ENCODE peak calls at places on chromosome 14, in ten cellular contexts. T, A, N, M, L, J, G, V, R and X are unnamed samples.

GRCh38 chr14:36947362-36947761 is 225.0 kb downstream of the SLC25A21 start:
- DNase-seq in T (peak), A (no peak), N (no peak), M (no peak), L (no peak), J (no peak), G (no peak), V (no peak), R (no peak), X (no peak)

GRCh38 chr14:101077511-101078074 is 174.1 kb upstream of the RTL1 start:
- DNase-seq in T (no peak), A (no peak), N (no peak), M (no peak), L (no peak), J (no peak), G (no peak), V (no peak), R (no peak), X (peak)

GRCh38 chr14:102629700-102630365 is 37.4 kb downstream of the RCOR1 start:
- DNase-seq in T (no peak), A (no peak), N (no peak), M (no peak), L (no peak), J (no peak), G (no peak), V (no peak), R (peak), X (peak)

GRCh38 chr14:65813760-65814387 is 401.3 kb downstream of the FUT8 start:
- DNase-seq in T (no peak), A (no peak), N (no peak), M (no peak), L (no peak), J (no peak), G (no peak), V (no peak), R (no peak), X (no peak)

GRCh38 chr14:75804570-75805275 is 143.7 kb downstream of the TTLL5 start:
- DNase-seq in T (no peak), A (no peak), N (no peak), M (no peak), L (no peak), J (no peak), G (no peak), V (no peak), R (no peak), X (no peak)

GRCh38 chr14:93035917-93036651 is 79.6 kb downstream of the ITPK1 start:
- DNase-seq in T (no peak), A (peak), N (no peak), M (no peak), L (no peak), J (no peak), G (no peak), V (no peak), R (no peak), X (no peak)

GRCh38 chr14:93078830-93079229 is 36.9 kb downstream of the ITPK1 start:
- DNase-seq in T (no peak), A (no peak), N (no peak), M (no peak), L (no peak), J (no peak), G (no peak), V (no peak), R (no peak), X (no peak)

GRCh38 chr14:65551019-65551643 is 138.6 kb downstream of the FUT8 start:
- DNase-seq in T (no peak), A (no peak), N (no peak), M (no peak), L (no peak), J (no peak), G (no peak), V (no peak), R (no peak), X (no peak)

GRCh38 chr14:76773188-76773885 is 12.1 kb downstream of the VASH1 start:
- DNase-seq in T (peak), A (no peak), N (no peak), M (no peak), L (no peak), J (peak), G (no peak), V (peak), R (no peak), X (peak)

GRCh38 chr14:99604766-99605298 is 825 bp upstream of the CCDC85C start:
- DNase-seq in T (no peak), A (no peak), N (no peak), M (peak), L (peak), J (no peak), G (no peak), V (no peak), R (no peak), X (no peak)

GRCh38 chr14:91837076-91837475 is 30.3 kb downstream of the TC2N start:
- DNase-seq in T (no peak), A (no peak), N (no peak), M (no peak), L (no peak), J (no peak), G (no peak), V (no peak), R (no peak), X (no peak)

GRCh38 chr14:72708708-72709475 is 185.0 kb downstream of the DPF3 start:
- DNase-seq in T (peak), A (no peak), N (no peak), M (no peak), L (no peak), J (no peak), G (no peak), V (no peak), R (no peak), X (no peak)

GRCh38 chr14:49464885-49465284 is 121.3 kb downstream of the RPS29 start:
- DNase-seq in T (no peak), A (no peak), N (no peak), M (peak), L (no peak), J (no peak), G (no peak), V (no peak), R (no peak), X (peak)

GRCh38 chr14:23483216-23483854 is 13.8 kb downstream of the NGDN start:
- DNase-seq in T (no peak), A (no peak), N (no peak), M (peak), L (no peak), J (peak), G (no peak), V (no peak), R (no peak), X (peak)

GRCh38 chr14:91649930-91650329 is 82.0 kb downstream of the CATSPERB start:
- DNase-seq in T (peak), A (no peak), N (no peak), M (peak), L (no peak), J (no peak), G (peak), V (no peak), R (no peak), X (peak)

GRCh38 chr14:100446572-100446971 is 123.4 kb downstream of the SLC25A47 start:
- DNase-seq in T (no peak), A (no peak), N (no peak), M (peak), L (no peak), J (no peak), G (no peak), V (no peak), R (no peak), X (no peak)

GRCh38 chr14:93286212-93286890 is 46.5 kb downstream of the BTBD7 start:
- DNase-seq in T (no peak), A (no peak), N (no peak), M (no peak), L (no peak), J (no peak), G (no peak), V (no peak), R (no peak), X (no peak)

GRCh38 chr14:30440986-30441385 is 118.0 kb upstream of the G2E3 start:
- DNase-seq in T (no peak), A (no peak), N (no peak), M (no peak), L (no peak), J (no peak), G (no peak), V (no peak), R (no peak), X (no peak)

GRCh38 chr14:75428230-75429104 is 645 bp downstream of the JDP2 start:
- DNase-seq in T (no peak), A (no peak), N (peak), M (peak), L (peak), J (no peak), G (no peak), V (peak), R (no peak), X (peak)

GRCh38 chr14:68395585-68395984 is 397.3 kb downstream of the ZFP36L1 start:
- DNase-seq in T (no peak), A (no peak), N (no peak), M (no peak), L (no peak), J (no peak), G (no peak), V (no peak), R (no peak), X (no peak)

GRCh38 chr14:93974833-93975232 is 1.5 kb downstream of the ASB2 start:
- DNase-seq in T (no peak), A (no peak), N (no peak), M (no peak), L (no peak), J (no peak), G (no peak), V (no peak), R (no peak), X (no peak)

GRCh38 chr14:80946187-80946586 is 4.6 kb upstream of the CEP128 start:
- DNase-seq in T (peak), A (no peak), N (no peak), M (no peak), L (no peak), J (no peak), G (no peak), V (no peak), R (no peak), X (no peak)

GRCh38 chr14:73886449-73887115 is at the start of gene ZNF410:
- DNase-seq in T (peak), A (peak), N (peak), M (peak), L (peak), J (peak), G (peak), V (peak), R (peak), X (peak)

GRCh38 chr14:104496095-104496494 is 83.5 kb upstream of the C14orf180 start:
- DNase-seq in T (no peak), A (no peak), N (no peak), M (no peak), L (no peak), J (no peak), G (no peak), V (no peak), R (no peak), X (no peak)

GRCh38 chr14:47040490-47040889 is 388.9 kb upstream of the RPL10L start:
- DNase-seq in T (peak), A (no peak), N (no peak), M (peak), L (no peak), J (peak), G (no peak), V (no peak), R (no peak), X (peak)

GRCh38 chr14:64654931-64655330 is 49.3 kb upstream of the PLEKHG3 start:
- DNase-seq in T (no peak), A (no peak), N (no peak), M (no peak), L (no peak), J (no peak), G (no peak), V (no peak), R (no peak), X (peak)

GRCh38 chr14:75258803-75259509 is 19.7 kb upstream of the FOS start:
- DNase-seq in T (peak), A (peak), N (peak), M (peak), L (peak), J (peak), G (peak), V (peak), R (peak), X (peak)

GRCh38 chr14:52922656-52923055 is 28.2 kb downstream of the FERMT2 start:
- DNase-seq in T (no peak), A (no peak), N (no peak), M (no peak), L (no peak), J (no peak), G (no peak), V (no peak), R (no peak), X (no peak)

GRCh38 chr14:34030864-34031263 is 80.0 kb upstream of the EGLN3 start:
- DNase-seq in T (no peak), A (no peak), N (no peak), M (no peak), L (no peak), J (no peak), G (no peak), V (no peak), R (no peak), X (no peak)

GRCh38 chr14:35369701-35370191 is 34.8 kb downstream of the NFKBIA start:
- DNase-seq in T (peak), A (no peak), N (no peak), M (no peak), L (no peak), J (peak), G (no peak), V (no peak), R (no peak), X (no peak)

GRCh38 chr14:90496379-90496778 is 99.5 kb downstream of the CALM1 start:
- DNase-seq in T (no peak), A (no peak), N (no peak), M (no peak), L (no peak), J (no peak), G (no peak), V (no peak), R (no peak), X (no peak)

GRCh38 chr14:31268216-31268615 is 60.6 kb upstream of the HECTD1 start:
- DNase-seq in T (no peak), A (no peak), N (no peak), M (no peak), L (no peak), J (no peak), G (no peak), V (no peak), R (no peak), X (no peak)

GRCh38 chr14:70782361-70782760 is 27.0 kb downstream of the MAP3K9 start:
- DNase-seq in T (peak), A (no peak), N (no peak), M (no peak), L (no peak), J (no peak), G (no peak), V (no peak), R (no peak), X (peak)

GRCh38 chr14:69320581-69321365 is 60.8 kb downstream of the GALNT16 start:
- DNase-seq in T (no peak), A (no peak), N (no peak), M (no peak), L (no peak), J (no peak), G (no peak), V (no peak), R (no peak), X (no peak)

GRCh38 chr14:71166434-71166833 is 259.2 kb downstream of the PCNX1 start:
- DNase-seq in T (peak), A (no peak), N (no peak), M (peak), L (no peak), J (no peak), G (no peak), V (peak), R (no peak), X (peak)

GRCh38 chr14:65798216-65798615 is 385.7 kb downstream of the FUT8 start:
- DNase-seq in T (no peak), A (no peak), N (no peak), M (no peak), L (no peak), J (no peak), G (no peak), V (no peak), R (no peak), X (no peak)

GRCh38 chr14:67814826-67815225 is 1.6 kb downstream of the ZFYVE26 start:
- DNase-seq in T (no peak), A (no peak), N (no peak), M (no peak), L (no peak), J (no peak), G (no peak), V (no peak), R (no peak), X (no peak)

GRCh38 chr14:101235042-101235871 is 326.0 kb upstream of the DIO3 start:
- DNase-seq in T (peak), A (no peak), N (no peak), M (peak), L (no peak), J (no peak), G (no peak), V (no peak), R (no peak), X (peak)